ENCODE peak calls at places on chromosomes 12 and 14, in five cellular contexts. B is left ventricle myocardium inferior, D is GM23248, N is cardiac muscle cell, T is AG04450. J is an unnamed sample.

GRCh38 chr12:57504033-57504432 is 16.2 kb downstream of the MARS1 start:
- DNase-seq in D (no peak), N (no peak), B (no peak), T (no peak), J (no peak)

GRCh38 chr14:85934123-85934885 is 404.4 kb downstream of the FLRT2 start:
- DNase-seq in T (no peak), B (no peak), N (no peak), D (peak), J (no peak)

GRCh38 chr14:82070040-82070439 is 536.4 kb upstream of the SEL1L start:
- DNase-seq in T (no peak), D (no peak), N (no peak), B (no peak), J (no peak)

GRCh38 chr12:6775185-6775770 is 3.0 kb downstream of the LAG3 start:
- DNase-seq in N (no peak), T (no peak), D (no peak), B (no peak), J (no peak)

GRCh38 chr14:23805761-23806160 is 147.8 kb upstream of the DHRS4 start:
- DNase-seq in B (no peak), N (no peak), D (no peak), T (no peak), J (no peak)

GRCh38 chr14:24435192-24435810 is 5.5 kb downstream of the KHNYN start:
- DNase-seq in N (no peak), T (no peak), B (no peak), D (no peak), J (no peak)

GRCh38 chr12:10207136-10207535 is 5.5 kb upstream of the GABARAPL1 start:
- DNase-seq in B (no peak), T (no peak), N (no peak), D (no peak), J (no peak)

GRCh38 chr12:124152733-124153132 is 142.2 kb upstream of the RFLNA start:
- DNase-seq in N (no peak), T (no peak), D (peak), B (no peak), J (no peak)

GRCh38 chr12:122096591-122097149 is 18.1 kb downstream of the MLXIP start:
- DNase-seq in N (no peak), T (no peak), B (no peak), D (peak), J (peak)
- H3K27ac ChIP-seq in N (no peak), T (peak), B (peak), D (peak), J (peak)

GRCh38 chr14:34465069-34465859 is 3.2 kb upstream of the SPTSSA start:
- DNase-seq in N (no peak), T (no peak), D (peak), B (no peak), J (no peak)
- H3K27ac ChIP-seq in N (no peak), T (no peak), D (no peak), B (no peak), J (no peak)

GRCh38 chr14:32014498-32014897 is 62.6 kb upstream of the ARHGAP5 start:
- DNase-seq in T (no peak), B (no peak), D (no peak), N (no peak), J (no peak)
- H3K27ac ChIP-seq in T (no peak), B (peak), D (no peak), N (no peak), J (no peak)

GRCh38 chr14:51442513-51443175 is 202.6 kb downstream of the TMX1 start:
- DNase-seq in B (no peak), T (peak), D (peak), N (no peak), J (peak)

GRCh38 chr14:51439896-51440295 is 199.8 kb downstream of the TMX1 start:
- DNase-seq in B (no peak), T (no peak), D (no peak), N (no peak), J (no peak)

GRCh38 chr14:51444381-51445000 is 204.4 kb downstream of the TMX1 start:
- DNase-seq in N (no peak), B (no peak), T (no peak), D (no peak), J (no peak)

GRCh38 chr14:51443195-51444018 is 203.4 kb downstream of the TMX1 start:
- DNase-seq in D (peak), T (no peak), N (no peak), B (no peak), J (no peak)

DNA sequence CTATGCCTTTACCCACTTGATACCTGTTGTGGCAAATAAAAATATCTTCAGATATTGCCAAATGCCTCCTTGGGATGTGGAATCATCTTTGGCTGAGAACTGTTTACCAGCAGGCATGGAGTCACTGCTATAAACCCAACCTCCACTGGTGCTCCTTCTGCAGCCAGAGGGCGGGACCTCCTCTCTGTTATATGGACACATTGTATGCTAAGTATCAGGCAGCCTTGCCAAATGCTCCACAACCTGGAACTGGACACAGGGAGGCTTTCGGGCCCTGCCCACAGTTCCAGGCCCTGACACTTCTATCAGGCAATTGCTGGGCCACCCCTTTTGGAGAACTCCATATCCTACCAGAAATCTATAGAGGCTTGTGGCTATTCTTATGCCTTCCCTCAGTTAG is 201.0 kb downstream of the TMX1 start:
- DNase-seq in N (no peak), D (peak), T (no peak), B (no peak), J (peak)
- H3K27ac ChIP-seq in N (no peak), D (peak), T (peak), B (no peak), J (peak)

GRCh38 chr12:121789800-121790748 is 3.4 kb downstream of the RHOF start:
- DNase-seq in B (peak), T (no peak), D (no peak), N (no peak), J (no peak)
- H3K27ac ChIP-seq in B (peak), T (no peak), D (no peak), N (no peak), J (no peak)

GRCh38 chr14:93084402-93084801 is 31.3 kb downstream of the ITPK1 start:
- DNase-seq in D (no peak), N (no peak), B (no peak), T (no peak), J (no peak)

GRCh38 chr14:93081875-93082570 is 33.7 kb downstream of the ITPK1 start:
- DNase-seq in D (no peak), T (no peak), N (no peak), B (no peak), J (no peak)

GRCh38 chr14:93084866-93085857 is 30.6 kb downstream of the ITPK1 start:
- DNase-seq in B (no peak), T (no peak), D (no peak), N (no peak), J (no peak)

GRCh38 chr14:93083898-93084297 is 31.8 kb downstream of the ITPK1 start:
- DNase-seq in T (no peak), N (no peak), B (no peak), D (no peak), J (no peak)

DNA sequence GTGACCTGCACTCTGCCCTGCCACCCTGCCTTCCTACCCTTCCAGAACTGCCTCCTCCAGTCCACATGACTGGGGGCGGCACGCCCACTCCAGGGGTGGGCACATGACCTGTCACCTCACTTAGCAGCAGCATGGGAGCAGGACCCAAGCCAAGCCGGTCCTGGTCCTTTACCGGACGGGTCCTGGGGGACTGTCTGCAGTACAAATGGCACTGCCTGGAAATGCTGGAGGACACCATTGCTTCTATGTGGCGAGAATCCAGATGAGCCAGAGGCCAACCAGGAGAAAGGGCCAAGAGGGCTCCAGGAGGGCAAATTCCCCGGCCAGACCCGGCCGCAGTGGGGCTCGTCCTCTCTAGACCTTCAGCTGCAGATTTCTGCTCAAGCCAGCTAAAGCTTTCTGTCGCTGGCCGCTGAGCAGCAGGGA is 33.1 kb downstream of the ITPK1 start:
- DNase-seq in B (no peak), T (no peak), D (no peak), N (no peak), J (no peak)
- H3K27ac ChIP-seq in B (peak), T (no peak), D (no peak), N (no peak), J (no peak)

GRCh38 chr12:73187765-73188164 is 915.6 kb downstream of the TRHDE start:
- DNase-seq in T (no peak), N (no peak), B (no peak), D (no peak), J (no peak)
- H3K27ac ChIP-seq in T (no peak), N (no peak), B (no peak), D (no peak), J (no peak)

DNA sequence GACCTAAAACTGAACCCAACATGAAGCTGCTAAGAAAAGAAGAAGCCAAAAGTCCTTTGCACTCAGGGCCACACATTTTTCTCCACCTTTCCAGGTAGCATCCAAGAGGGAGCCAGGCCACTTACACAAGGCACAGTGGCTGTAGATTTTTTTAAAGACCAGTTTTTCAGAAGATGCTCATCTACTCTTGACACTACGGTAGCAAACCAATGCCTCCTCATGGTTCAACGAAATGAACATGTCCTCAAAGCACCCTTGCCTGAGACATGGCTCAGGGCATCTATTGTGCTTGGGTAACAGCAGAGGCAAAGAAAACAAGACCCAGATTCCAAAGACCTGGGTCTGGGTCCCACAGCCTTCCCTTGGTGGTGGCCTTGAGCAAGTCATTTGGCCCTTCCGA is 22.3 kb downstream of the PRIMA1 start:
- DNase-seq in B (no peak), D (no peak), N (no peak), T (no peak), J (no peak)
- H3K27ac ChIP-seq in B (no peak), D (no peak), N (no peak), T (no peak), J (no peak)

DNA sequence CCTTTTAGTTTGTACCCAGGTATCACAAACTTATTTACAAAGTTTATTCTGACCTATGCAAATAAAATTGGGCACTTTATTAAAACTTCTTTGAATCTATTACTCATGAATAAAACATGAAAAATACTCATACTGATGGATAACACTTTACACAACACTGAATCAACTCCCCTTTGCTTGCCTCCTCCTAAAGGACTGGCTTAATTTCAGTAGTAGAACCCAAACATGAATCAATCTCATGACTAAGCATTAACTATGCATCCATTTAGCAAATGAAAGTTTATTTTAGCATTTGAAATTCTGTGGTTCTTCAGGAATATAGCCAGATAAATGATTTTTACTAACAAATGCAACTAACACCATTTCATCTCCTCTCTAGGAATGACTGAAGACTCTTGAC is 32.4 kb downstream of the DENND5B start:
- DNase-seq in T (peak), N (no peak), B (no peak), D (peak), J (no peak)
- H3K27ac ChIP-seq in T (no peak), N (no peak), B (no peak), D (peak), J (no peak)

J was measured in epithelial cell of prostate.